ENCODE peak calls at places on chromosomes 13 and 19, in five cellular contexts. L, M, O, D and U are unnamed samples.

GRCh38 chr19:39411006-39411831 is 1.2 kb upstream of the PLEKHG2 start:
- DNase-seq in O (no peak), L (no peak), M (no peak), D (no peak), U (peak; percentile 64)

GRCh38 chr13:107568181-107568580 is 647.2 kb downstream of the LIG4 start:
- DNase-seq in O (no peak), M (no peak), L (no peak), D (no peak), U (no peak)

GRCh38 chr13:22187329-22187728 is 516.5 kb downstream of the FGF9 start:
- DNase-seq in D (no peak), M (no peak), O (no peak), L (no peak), U (no peak)

GRCh38 chr13:95710313-95710712 is 33.4 kb downstream of the DNAJC3 start:
- DNase-seq in L (no peak), D (no peak), O (no peak), M (no peak), U (no peak)

GRCh38 chr19:38035515-38036495 is 128.8 kb downstream of the SIPA1L3 start:
- DNase-seq in M (peak; percentile 42), D (no peak), O (peak; percentile 30), L (no peak), U (no peak)

GRCh38 chr13:112873851-112874750 is 94.9 kb upstream of the MCF2L start:
- DNase-seq in M (peak; percentile 90), L (peak; percentile 87), D (peak; percentile 86), O (peak; percentile 82), U (peak; percentile 81)

GRCh38 chr19:6018786-6019185 is 40.8 kb upstream of the RANBP3 start:
- DNase-seq in L (peak; percentile 79), D (no peak), O (no peak), M (peak; percentile 31), U (no peak)

GRCh38 chr19:2721570-2722540 is 683 bp upstream of the DIRAS1 start:
- DNase-seq in O (no peak), D (no peak), M (peak; percentile 30), L (no peak), U (no peak)

GRCh38 chr19:29531458-29532025 is 5.7 kb downstream of the VSTM2B start:
- DNase-seq in O (no peak), D (no peak), M (no peak), L (no peak), U (no peak)

GRCh38 chr19:44808463-44809371 is at the start of gene BCAM:
- DNase-seq in M (peak; percentile 81), O (peak; percentile 90), L (peak; percentile 70), D (peak; percentile 55), U (peak; percentile 82)

DNA sequence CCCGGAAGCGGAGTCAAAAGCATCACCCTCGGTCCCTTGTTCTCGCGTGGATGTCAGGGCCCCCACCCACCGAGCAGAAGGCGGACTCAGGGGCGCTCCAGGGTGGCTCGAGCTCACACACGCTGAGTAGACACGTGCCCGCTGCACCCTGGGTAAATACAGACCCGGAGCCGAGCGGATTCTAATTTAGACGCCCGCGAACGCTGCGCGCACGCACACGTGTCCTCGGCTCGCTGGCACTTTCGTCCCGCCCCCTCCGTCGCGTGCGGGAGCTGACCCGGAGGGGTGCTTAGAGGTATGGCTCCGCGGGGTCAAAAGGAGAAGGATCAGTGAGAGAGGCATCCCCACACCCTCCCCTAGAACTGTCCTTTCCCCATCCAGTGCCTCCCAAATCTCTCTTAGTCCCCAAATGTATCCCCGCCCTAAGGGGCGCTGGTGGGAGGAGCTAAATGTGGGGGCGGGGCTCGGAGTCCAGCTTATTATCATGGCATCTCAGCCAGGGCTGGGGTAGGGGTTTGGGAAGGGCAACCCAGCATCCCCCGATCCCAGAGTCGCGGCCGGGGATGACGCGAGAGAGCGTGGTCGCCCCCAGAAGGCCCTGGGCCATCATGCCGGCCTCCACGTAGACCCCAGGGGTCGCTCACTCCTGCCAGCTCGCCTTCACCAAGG is 451 bp upstream of the ICAM5 start:
- DNase-seq in O (no peak), L (peak; percentile 86), M (peak; percentile 63), D (no peak), U (no peak)
- TF ChIP-seq CTCF in O (no peak), L (no peak), M (no peak), D (no peak), U (no peak)

GRCh38 chr13:68810660-68811059 is 1297.0 kb upstream of the ATXN8OS start:
- DNase-seq in O (no peak), L (no peak), M (no peak), D (no peak), U (no peak)
- TF ChIP-seq CTCF in O (no peak), L (peak; percentile 13), M (no peak), D (peak; percentile 34), U (no peak)

GRCh38 chr19:48069435-48069834 is 25.6 kb upstream of the CABP5 start:
- DNase-seq in O (no peak), L (peak; percentile 17), M (no peak), D (no peak), U (no peak)
- TF ChIP-seq CTCF in O (no peak), L (no peak), M (no peak), D (no peak), U (no peak)

DNA sequence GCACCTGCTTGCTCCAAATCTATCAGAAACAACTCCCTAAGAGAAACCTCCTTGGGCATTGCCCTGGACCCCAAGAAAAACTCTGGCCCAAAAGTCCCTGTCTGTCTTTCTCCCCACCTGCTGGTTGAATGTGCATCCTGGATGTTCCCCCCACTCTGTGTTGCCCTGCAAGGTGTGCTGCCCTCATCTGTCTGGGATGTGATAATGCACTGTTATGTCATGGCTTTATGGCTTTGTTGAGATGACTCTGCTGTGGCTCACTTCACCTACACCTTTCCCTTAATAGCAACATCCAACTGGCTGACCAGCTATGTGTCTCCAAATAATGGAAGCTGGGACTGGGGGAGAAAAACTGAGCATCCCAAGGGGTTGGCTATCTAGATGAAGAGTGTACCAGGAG is 2.6 kb downstream of the ZNF20 start:
- DNase-seq in M (no peak), D (no peak), L (peak; percentile 15), O (no peak), U (no peak)
- TF ChIP-seq CTCF in M (no peak), D (no peak), L (no peak), O (no peak), U (no peak)

GRCh38 chr19:16897572-16898056 is 8.8 kb downstream of the F2RL3 start:
- DNase-seq in L (no peak), O (no peak), D (no peak), M (no peak), U (peak; percentile 75)

GRCh38 chr19:16896913-16897571 is 8.2 kb downstream of the F2RL3 start:
- DNase-seq in L (peak; percentile 97), M (peak; percentile 98), D (peak; percentile 91), O (peak; percentile 98), U (peak; percentile 97)

GRCh38 chr19:16901491-16902175 is 12.8 kb downstream of the F2RL3 start:
- DNase-seq in D (no peak), M (no peak), O (no peak), L (no peak), U (no peak)

GRCh38 chr19:16898306-16899015 is 9.7 kb downstream of the F2RL3 start:
- DNase-seq in L (no peak), M (no peak), O (no peak), D (no peak), U (no peak)

GRCh38 chr19:16899566-16900075 is 10.8 kb downstream of the F2RL3 start:
- DNase-seq in M (peak; percentile 44), D (peak; percentile 29), L (peak; percentile 72), O (no peak), U (peak; percentile 63)
- TF ChIP-seq CTCF in M (peak; percentile 37), D (peak; percentile 62), L (peak; percentile 49), O (no peak), U (peak; percentile 54)

GRCh38 chr19:10966809-10967208 is 6.0 kb downstream of the SMARCA4 start:
- DNase-seq in M (no peak), L (no peak), O (no peak), D (no peak), U (no peak)

GRCh38 chr19:10962863-10963262 is 2.0 kb downstream of the SMARCA4 start:
- DNase-seq in O (no peak), M (no peak), L (no peak), D (no peak), U (no peak)

GRCh38 chr19:10963865-10964264 is 3.0 kb downstream of the SMARCA4 start:
- DNase-seq in D (no peak), M (no peak), O (no peak), L (no peak), U (no peak)

GRCh38 chr19:10965398-10965797 is 4.6 kb downstream of the SMARCA4 start:
- DNase-seq in D (no peak), O (no peak), L (no peak), M (no peak), U (no peak)

DNA sequence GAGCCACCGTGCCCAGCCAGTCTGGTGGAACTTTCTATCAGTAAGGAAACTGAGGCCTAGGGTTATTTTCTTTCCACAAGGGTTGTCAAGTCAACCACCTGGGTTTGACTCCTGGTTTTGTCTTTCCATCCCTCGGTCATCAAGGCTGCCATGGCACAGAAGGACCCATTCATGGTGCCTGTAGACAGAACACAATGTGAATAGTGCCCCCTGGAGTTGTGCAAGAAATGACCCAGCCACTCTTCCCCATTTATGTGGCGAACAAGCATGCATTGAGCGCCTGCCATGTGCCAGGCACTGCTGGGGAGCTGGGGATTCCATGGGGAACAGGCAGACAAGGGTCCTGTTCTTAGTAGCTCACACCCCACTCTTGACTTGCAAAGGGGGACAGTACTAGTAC is 4.1 kb downstream of the SMARCA4 start:
- DNase-seq in M (no peak), D (no peak), O (no peak), L (no peak), U (no peak)
- TF ChIP-seq CTCF in M (no peak), D (peak; percentile 33), O (no peak), L (no peak), U (no peak)